ENCODE peak calls at places on chromosome 9, in nine cellular contexts. X is dorsolateral prefrontal cortex, H is astrocyte of the spinal cord, L is suprapubic skin, S is mammary epithelial cell, V is right atrium auricular region, F is mesothelial cell of epicardium, W is AG04450, O is chondrocyte. K is an unnamed sample.

GRCh38 chr9:93574091-93574899 is 2.1 kb upstream of the PHF2 start:
- DNase-seq in X (no peak), H (no peak), L (peak), S (no peak), V (peak), F (no peak), W (no peak), O (no peak), K (no peak)

GRCh38 chr9:6562194-6562593 is 83.3 kb downstream of the GLDC start:
- DNase-seq in X (no peak), H (no peak), L (no peak), S (no peak), V (no peak), F (no peak), W (no peak), O (no peak), K (no peak)

GRCh38 chr9:134544388-134545212 is 97.0 kb upstream of the COL5A1 start:
- DNase-seq in X (no peak), H (peak), L (no peak), S (no peak), V (no peak), F (no peak), W (no peak), O (peak), K (peak)

GRCh38 chr9:38319496-38320173 is 72.9 kb upstream of the ALDH1B1 start:
- DNase-seq in X (no peak), H (no peak), L (no peak), S (no peak), V (no peak), F (no peak), W (no peak), O (no peak), K (no peak)

GRCh38 chr9:135098400-135099105 is 11.1 kb downstream of the OLFM1 start:
- DNase-seq in X (no peak), H (no peak), L (no peak), S (peak), V (no peak), F (peak), W (no peak), O (no peak), K (peak)

GRCh38 chr9:135774239-135774747 is 72.3 kb downstream of the KCNT1 start:
- DNase-seq in X (no peak), H (no peak), L (no peak), S (no peak), V (no peak), F (no peak), W (no peak), O (no peak), K (no peak)

GRCh38 chr9:120904061-120904998 is 22.3 kb downstream of the TRAF1 start:
- DNase-seq in X (no peak), H (no peak), L (no peak), S (no peak), V (no peak), F (no peak), W (no peak), O (no peak), K (no peak)

GRCh38 chr9:127020036-127020435 is 102.4 kb downstream of the ANGPTL2 start:
- DNase-seq in X (no peak), H (no peak), L (no peak), S (no peak), V (no peak), F (no peak), W (no peak), O (no peak), K (no peak)

GRCh38 chr9:123324767-123325183 is 31.2 kb upstream of the CRB2 start:
- DNase-seq in X (no peak), H (no peak), L (no peak), S (no peak), V (no peak), F (no peak), W (no peak), O (no peak), K (no peak)

GRCh38 chr9:89444212-89444611 is 53.7 kb downstream of the SEMA4D start:
- DNase-seq in X (peak), H (no peak), L (no peak), S (no peak), V (no peak), F (no peak), W (no peak), O (no peak), K (no peak)

DNA sequence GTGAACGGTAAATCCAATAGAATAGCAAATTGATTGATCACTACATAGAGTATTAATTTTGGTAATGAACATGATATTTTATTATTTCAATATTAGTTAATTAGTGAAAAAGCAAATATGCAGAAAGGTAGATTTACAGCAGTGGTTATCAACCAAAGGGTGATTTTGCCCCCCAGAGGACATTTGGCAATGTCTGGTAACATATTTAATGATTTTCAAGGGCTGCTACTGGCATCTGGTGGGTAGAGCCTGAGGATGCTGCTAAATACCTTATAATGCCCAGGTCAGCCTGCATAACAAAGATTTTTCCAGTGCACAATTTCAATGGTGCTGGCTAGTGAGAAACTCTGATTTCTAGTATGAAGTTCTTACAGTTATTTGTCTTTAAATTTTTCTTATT is 1313.7 kb downstream of the PTPRD start:
- DNase-seq in X (no peak), H (no peak), L (no peak), S (no peak), V (no peak), F (no peak), W (no peak), O (no peak), K (no peak)
- TF ChIP-seq CTCF in X (peak), H (no peak), L (no peak), S (no peak), V (no peak), F (no peak), W (no peak), O (peak), K (no peak)

GRCh38 chr9:125630436-125630835 is 76.6 kb downstream of the MAPKAP1 start:
- DNase-seq in X (no peak), H (no peak), L (no peak), S (peak), V (no peak), F (no peak), W (no peak), O (no peak), K (peak)

GRCh38 chr9:125629451-125629850 is 77.6 kb downstream of the MAPKAP1 start:
- DNase-seq in X (no peak), H (no peak), L (no peak), S (no peak), V (no peak), F (no peak), W (no peak), O (no peak), K (no peak)

GRCh38 chr9:125633116-125633743 is 73.8 kb downstream of the MAPKAP1 start:
- DNase-seq in X (no peak), H (no peak), L (no peak), S (peak), V (no peak), F (no peak), W (no peak), O (no peak), K (peak)

GRCh38 chr9:125632321-125633115 is 74.5 kb downstream of the MAPKAP1 start:
- DNase-seq in X (no peak), H (no peak), L (no peak), S (peak), V (no peak), F (no peak), W (no peak), O (no peak), K (no peak)

DNA sequence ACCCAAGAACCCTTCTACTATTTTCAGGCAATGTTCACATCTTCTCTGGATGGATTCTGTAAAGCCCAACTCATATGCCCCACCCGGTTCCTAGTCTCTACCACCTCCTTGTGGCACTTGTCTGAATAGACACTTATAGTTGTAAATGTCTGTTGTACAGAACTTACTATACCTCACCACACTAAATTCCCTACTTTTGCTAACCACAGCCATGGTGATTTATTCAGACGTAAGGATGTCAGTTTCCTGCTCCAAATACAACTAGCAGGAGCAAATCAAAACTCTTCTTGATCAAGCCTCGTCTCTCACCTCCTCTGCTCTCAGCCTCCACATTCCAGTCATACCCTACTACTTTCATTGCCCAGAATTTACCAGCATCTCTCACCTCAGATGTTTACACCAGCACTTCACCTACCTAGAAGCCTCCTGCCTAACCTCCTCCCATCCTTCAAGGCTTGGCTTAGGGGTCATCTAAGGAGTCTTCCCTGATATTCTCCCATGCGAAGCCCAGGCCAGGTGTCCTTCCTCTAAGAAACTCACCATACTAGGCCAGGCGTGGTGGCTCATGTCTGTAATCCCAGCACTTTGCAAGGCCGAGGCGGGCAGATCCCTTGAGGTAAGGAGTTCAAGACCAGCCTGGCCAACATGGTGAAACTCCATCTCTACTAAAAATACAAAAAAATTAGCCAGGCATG is 75.5 kb downstream of the MAPKAP1 start:
- DNase-seq in X (peak), H (peak), L (no peak), S (peak), V (no peak), F (no peak), W (no peak), O (no peak), K (peak)
- TF ChIP-seq CTCF in X (peak), H (peak), L (no peak), S (peak), V (no peak), F (no peak), W (peak), O (peak), K (peak)

DNA sequence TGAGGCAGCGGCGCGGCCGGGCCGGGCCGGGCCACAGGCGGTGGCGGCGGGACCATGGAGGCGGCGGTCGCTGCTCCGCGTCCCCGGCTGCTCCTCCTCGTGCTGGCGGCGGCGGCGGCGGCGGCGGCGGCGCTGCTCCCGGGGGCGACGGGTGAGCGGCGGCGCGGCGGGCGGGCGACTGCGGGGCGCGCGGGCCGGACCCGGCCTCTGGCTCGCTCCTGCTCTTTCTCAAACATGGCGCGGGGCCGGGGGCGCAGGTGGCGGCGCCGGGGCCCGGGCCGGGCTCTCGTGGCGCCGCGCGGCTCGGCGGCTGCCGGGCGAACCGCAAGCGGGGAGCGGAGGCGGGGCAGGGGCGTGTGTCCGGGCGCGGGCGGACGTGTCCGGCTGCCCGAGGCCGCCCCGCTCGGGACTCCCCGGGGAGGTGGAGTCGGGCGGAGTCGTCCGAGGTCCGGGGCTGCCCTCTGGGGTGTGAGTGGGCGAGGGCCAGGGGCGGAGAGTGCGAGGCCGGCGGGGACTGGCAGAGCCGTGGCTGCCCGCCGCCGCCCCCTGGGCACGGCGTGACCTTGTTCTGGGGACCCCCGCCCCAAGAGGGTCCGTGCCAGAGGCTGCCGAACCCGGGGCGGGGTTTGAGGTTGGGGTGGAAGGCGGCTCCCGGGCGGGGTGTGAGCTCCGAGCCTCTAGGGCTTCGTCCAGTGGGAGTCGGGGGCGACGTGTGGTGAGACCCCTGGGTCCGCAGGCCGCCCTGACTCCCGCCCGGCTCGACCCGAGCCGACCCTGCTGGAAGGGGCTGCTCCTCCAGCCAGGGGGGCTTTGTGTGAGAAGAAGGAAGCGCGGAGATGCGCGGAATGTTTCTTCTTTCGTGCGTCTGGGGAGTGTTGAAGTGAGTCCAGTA is 485 bp downstream of the TGFBR1 start:
- DNase-seq in X (no peak), H (peak), L (peak), S (peak), V (peak), F (peak), W (no peak), O (peak), K (peak)
- TF ChIP-seq CTCF in X (no peak), H (no peak), L (no peak), S (no peak), V (no peak), F (no peak), W (no peak), O (peak), K (no peak)

GRCh38 chr9:14080940-14081621 is 232.9 kb downstream of the NFIB start:
- DNase-seq in X (no peak), H (peak), L (no peak), S (peak), V (no peak), F (no peak), W (no peak), O (no peak), K (no peak)

GRCh38 chr9:14086495-14086894 is 227.4 kb downstream of the NFIB start:
- DNase-seq in X (no peak), H (no peak), L (no peak), S (no peak), V (no peak), F (no peak), W (no peak), O (no peak), K (no peak)

GRCh38 chr9:14084867-14085266 is 229.1 kb downstream of the NFIB start:
- DNase-seq in X (no peak), H (no peak), L (no peak), S (no peak), V (no peak), F (no peak), W (no peak), O (no peak), K (no peak)

GRCh38 chr9:14079440-14079839 is 234.5 kb downstream of the NFIB start:
- DNase-seq in X (no peak), H (no peak), L (no peak), S (no peak), V (no peak), F (no peak), W (no peak), O (no peak), K (no peak)

DNA sequence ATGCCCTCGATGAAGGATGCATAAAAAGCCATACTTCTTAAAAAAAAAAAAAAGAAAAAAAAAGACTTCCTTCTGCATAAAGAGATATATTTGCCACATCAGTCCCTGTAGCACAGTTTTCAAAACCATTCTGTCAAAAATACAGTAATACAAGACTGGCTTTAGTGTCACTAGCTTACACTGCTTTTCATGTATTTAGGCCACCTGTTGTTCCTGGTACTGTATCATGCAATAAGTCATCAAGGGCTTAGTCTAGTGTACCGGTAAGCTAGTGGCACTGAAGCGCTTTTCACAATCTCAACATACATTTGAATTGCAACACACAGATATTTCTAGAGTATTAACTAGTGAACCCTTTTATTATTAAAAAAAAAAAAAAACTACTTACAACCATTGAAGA is 231.2 kb downstream of the NFIB start:
- DNase-seq in X (no peak), H (no peak), L (no peak), S (no peak), V (no peak), F (no peak), W (no peak), O (no peak), K (no peak)
- TF ChIP-seq CTCF in X (no peak), H (no peak), L (no peak), S (no peak), V (no peak), F (no peak), W (no peak), O (no peak), K (no peak)

DNA sequence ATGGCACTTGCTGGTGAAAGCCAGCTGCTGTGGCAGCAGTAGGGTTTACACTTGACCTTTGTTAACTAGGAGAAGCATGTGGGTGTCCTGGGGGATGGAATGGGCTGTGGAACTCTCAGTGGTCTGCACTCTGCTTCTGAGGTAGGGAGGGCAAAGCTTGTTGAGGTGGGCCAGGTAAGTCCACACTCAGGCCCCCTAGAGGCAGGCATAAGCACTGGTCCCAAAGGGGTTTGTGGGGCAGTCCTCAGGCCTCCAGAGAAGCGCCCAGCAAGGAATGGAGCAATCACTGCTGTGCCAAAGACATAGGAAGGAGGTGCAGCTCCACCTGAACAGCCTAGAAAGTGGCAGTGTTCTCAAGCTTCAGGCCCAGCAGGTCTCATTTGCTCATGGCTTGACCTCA is 34.7 kb downstream of the INSL4 start:
- DNase-seq in X (no peak), H (no peak), L (no peak), S (no peak), V (no peak), F (no peak), W (no peak), O (no peak), K (no peak)
- TF ChIP-seq CTCF in X (no peak), H (no peak), L (no peak), S (no peak), V (no peak), F (no peak), W (no peak), O (no peak), K (no peak)

DNA sequence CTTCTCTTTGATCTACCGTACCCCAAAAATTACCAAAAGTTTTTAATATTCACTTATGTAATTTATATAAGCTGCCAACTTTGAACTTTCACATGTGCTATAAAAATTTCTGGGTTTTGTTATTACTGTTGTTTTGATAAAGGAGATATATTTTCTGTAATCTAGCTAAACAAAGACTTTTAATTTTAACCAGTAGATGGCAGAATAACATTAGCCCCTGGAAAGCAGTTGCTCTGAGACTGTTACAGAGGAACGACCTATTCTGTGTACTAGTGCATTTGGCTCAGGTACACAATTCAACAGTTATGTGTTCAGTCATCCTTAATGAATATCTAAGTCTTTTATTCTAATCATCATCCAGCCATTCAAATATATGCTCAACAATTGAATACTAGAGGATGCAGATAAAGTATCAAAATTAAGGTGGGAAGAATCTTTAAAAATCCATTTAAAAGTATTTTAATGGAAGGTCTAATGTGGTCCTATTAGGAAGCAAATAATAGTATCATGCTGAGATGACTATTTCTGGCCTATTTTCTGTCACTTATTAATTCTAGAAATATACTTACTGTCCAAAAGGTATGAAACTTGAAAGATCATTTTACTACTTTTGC is 8.6 kb downstream of the KLHL9 start:
- DNase-seq in X (no peak), H (peak), L (no peak), S (peak), V (no peak), F (no peak), W (no peak), O (no peak), K (peak)
- TF ChIP-seq CTCF in X (peak), H (peak), L (peak), S (peak), V (peak), F (peak), W (peak), O (peak), K (peak)

GRCh38 chr9:107158321-107158720 is 124.8 kb upstream of the RAD23B start:
- DNase-seq in X (peak), H (peak), L (no peak), S (peak), V (no peak), F (no peak), W (no peak), O (no peak), K (peak)
- TF ChIP-seq CTCF in X (peak), H (peak), L (no peak), S (peak), V (peak), F (peak), W (peak), O (peak), K (peak)

GRCh38 chr9:112831969-112832368 is 58.7 kb downstream of the SLC46A2 start:
- DNase-seq in X (no peak), H (no peak), L (no peak), S (no peak), V (no peak), F (no peak), W (no peak), O (no peak), K (no peak)
- TF ChIP-seq CTCF in X (no peak), H (no peak), L (no peak), S (no peak), V (no peak), F (no peak), W (no peak), O (no peak), K (no peak)

GRCh38 chr9:101388507-101388993 is 3.7 kb upstream of the BAAT start:
- DNase-seq in X (no peak), H (no peak), L (no peak), S (no peak), V (no peak), F (no peak), W (no peak), O (no peak), K (no peak)
- TF ChIP-seq CTCF in X (peak), H (peak), L (no peak), S (peak), V (no peak), F (no peak), W (peak), O (peak), K (peak)

GRCh38 chr9:109101202-109101595 is 18.5 kb downstream of the TMEM245 start:
- DNase-seq in X (no peak), H (no peak), L (no peak), S (no peak), V (no peak), F (no peak), W (no peak), O (no peak), K (no peak)

GRCh38 chr9:109098960-109099308 is 20.8 kb downstream of the TMEM245 start:
- DNase-seq in X (no peak), H (no peak), L (no peak), S (no peak), V (no peak), F (no peak), W (no peak), O (no peak), K (no peak)

GRCh38 chr9:109100543-109101201 is 19.1 kb downstream of the TMEM245 start:
- DNase-seq in X (no peak), H (no peak), L (no peak), S (no peak), V (no peak), F (no peak), W (no peak), O (no peak), K (no peak)

GRCh38 chr9:109097156-109097555 is 22.6 kb downstream of the TMEM245 start:
- DNase-seq in X (no peak), H (no peak), L (no peak), S (no peak), V (no peak), F (no peak), W (no peak), O (no peak), K (no peak)

GRCh38 chr9:109098221-109098959 is 21.4 kb downstream of the TMEM245 start:
- DNase-seq in X (no peak), H (peak), L (no peak), S (peak), V (no peak), F (no peak), W (no peak), O (no peak), K (peak)
- TF ChIP-seq CTCF in X (peak), H (peak), L (no peak), S (peak), V (no peak), F (no peak), W (peak), O (peak), K (no peak)